ENCODE peak calls at places on chromosomes 4 and X, in six cellular contexts. S is heart left ventricle, Z is AG04450, I is fibroblast of lung, R is endodermal cell, C is WERI-Rb-1. T is an unnamed sample.

GRCh38 chr4:131459430-131460101 is 1689.5 kb upstream of the PCDH10 start:
- DNase-seq in S (no peak), Z (no peak), I (no peak), R (peak; percentile 44), C (no peak), T (no peak)

GRCh38 chr4:66489370-66489769 is 819.1 kb upstream of the EPHA5 start:
- DNase-seq in S (no peak), Z (no peak), I (no peak), R (no peak), C (no peak), T (no peak)

GRCh38 chr4:71380721-71381120 is 41.9 kb downstream of the SLC4A4 start:
- DNase-seq in S (no peak), Z (peak; percentile 13), I (peak; percentile 69), R (no peak), C (no peak), T (no peak)

GRCh38 chr4:2638730-2639129 is 102.3 kb downstream of the FAM193A start:
- DNase-seq in S (no peak), Z (no peak), I (no peak), R (no peak), C (no peak), T (no peak)

GRCh38 chr4:10006604-10007435 is 14.5 kb downstream of the SLC2A9 start:
- DNase-seq in S (no peak), Z (no peak), I (no peak), R (peak; percentile 64), C (no peak), T (peak; percentile 84)

GRCh38 chrX:103704863-103705262 is 5.8 kb upstream of the TMEM31 start:
- DNase-seq in S (no peak), Z (no peak), I (no peak), R (no peak), C (peak; percentile 53), T (no peak)

GRCh38 chrX:68832101-68832416 is 3.2 kb downstream of the EFNB1 start:
- DNase-seq in S (peak; percentile 61), Z (peak; percentile 33), I (peak; percentile 75), R (peak; percentile 63), C (no peak), T (peak; percentile 23)

GRCh38 chr4:185332575-185333464 is 62.9 kb downstream of the LRP2BP start:
- DNase-seq in S (no peak), Z (no peak), I (no peak), R (no peak), C (no peak), T (no peak)

GRCh38 chr4:147813107-147813773 is 81.4 kb downstream of the ARHGAP10 start:
- DNase-seq in S (no peak), Z (no peak), I (no peak), R (no peak), C (no peak), T (no peak)

GRCh38 chr4:110475881-110476818 is at the start of gene ENPEP:
- DNase-seq in S (peak; percentile 50), Z (no peak), I (peak; percentile 64), R (peak; percentile 79), C (no peak), T (no peak)

GRCh38 chrX:150683112-150683511 is 10.1 kb upstream of the MTMR1 start:
- DNase-seq in S (no peak), Z (no peak), I (no peak), R (no peak), C (no peak), T (no peak)

GRCh38 chrX:150683536-150684146 is 9.6 kb upstream of the MTMR1 start:
- DNase-seq in S (no peak), Z (no peak), I (peak; percentile 49), R (no peak), C (peak; percentile 20), T (no peak)

GRCh38 chrX:150680974-150681373 is 12.2 kb upstream of the MTMR1 start:
- DNase-seq in S (no peak), Z (no peak), I (peak; percentile 28), R (peak; percentile 65), C (peak; percentile 37), T (no peak)
- TF ChIP-seq CTCF in S (peak; percentile 36), Z (peak; percentile 39), I (peak; percentile 29), R (peak; percentile 71), C (peak; percentile 65), T (peak; percentile 38)

GRCh38 chrX:154597221-154597620 is 12.3 kb downstream of the CTAG1A start:
- DNase-seq in S (no peak), Z (no peak), I (no peak), R (no peak), C (peak; percentile 6), T (no peak)

GRCh38 chrX:154595559-154595958 is 10.6 kb downstream of the CTAG1A start:
- DNase-seq in S (no peak), Z (no peak), I (no peak), R (no peak), C (no peak), T (no peak)

GRCh38 chrX:154594491-154594890 is 9.6 kb downstream of the CTAG1A start:
- DNase-seq in S (no peak), Z (no peak), I (no peak), R (no peak), C (peak; percentile 1), T (no peak)

GRCh38 chrX:154598656-154599055 is 13.7 kb downstream of the CTAG1A start:
- DNase-seq in S (no peak), Z (no peak), I (no peak), R (no peak), C (no peak), T (no peak)

GRCh38 chrX:154596290-154596929 is 11.5 kb downstream of the CTAG1A start:
- DNase-seq in S (no peak), Z (no peak), I (no peak), R (peak; percentile 86), C (peak; percentile 20), T (peak; percentile 65)
- H3K4me3 ChIP-seq in S (no peak overlapping the region), Z (no peak overlapping the region), I (no peak overlapping the region), R (no peak overlapping the region), C (no peak overlapping the region), T (no peak overlapping the region)

GRCh38 chr4:8690216-8690786 is 97.7 kb downstream of the CPZ start:
- DNase-seq in S (no peak), Z (no peak), I (no peak), R (peak; percentile 49), C (no peak), T (no peak)

GRCh38 chr4:8689741-8690140 is 97.2 kb downstream of the CPZ start:
- DNase-seq in S (no peak), Z (no peak), I (no peak), R (peak; percentile 37), C (no peak), T (no peak)

GRCh38 chr4:8688908-8689445 is 96.4 kb downstream of the CPZ start:
- DNase-seq in S (no peak), Z (no peak), I (no peak), R (no peak), C (no peak), T (no peak)

GRCh38 chr4:8687083-8687482 is 94.5 kb downstream of the CPZ start:
- DNase-seq in S (no peak), Z (no peak), I (no peak), R (no peak), C (no peak), T (no peak)

GRCh38 chr4:8688041-8688907 is 95.7 kb downstream of the CPZ start:
- DNase-seq in S (no peak), Z (no peak), I (no peak), R (peak; percentile 93), C (peak; percentile 79), T (no peak)
- H3K27me3 ChIP-seq in S (peaks cover 13% of the 10 kb centered on the region), Z (peaks cover 2% of the 10 kb centered on the region), I (no peaks in the 10 kb centered on the region), R (peaks cover 57% of the 10 kb centered on the region), C (peaks cover 53% of the 10 kb centered on the region), T (peaks cover 11% of the 10 kb centered on the region)

GRCh38 chrX:119783026-119783425 is 8.4 kb downstream of the RPL39 start:
- DNase-seq in S (no peak), Z (no peak), I (no peak), R (no peak), C (no peak), T (no peak)

GRCh38 chrX:119784747-119785446 is 6.5 kb downstream of the RPL39 start:
- DNase-seq in S (no peak), Z (no peak), I (peak; percentile 20), R (peak; percentile 74), C (peak; percentile 33), T (no peak)
- TF ChIP-seq CTCF in S (no peak), Z (peak; percentile 59), I (peak; percentile 61), R (peak; percentile 63), C (peak; percentile 82), T (peak; percentile 44)

GRCh38 chrX:100648601-100649417 is 4.8 kb downstream of the SRPX2 start:
- DNase-seq in S (peak; percentile 33), Z (peak; percentile 55), I (peak; percentile 85), R (peak; percentile 55), C (no peak), T (no peak)
- H3K4me3 ChIP-seq in S (no peak overlapping the region), Z (peak overlapping the region; percentile 32), I (peak overlapping the region; percentile 27), R (no peak overlapping the region), C (no peak overlapping the region), T (no peak overlapping the region)

GRCh38 chr4:5932021-5932553 is 39.2 kb upstream of the CRMP1 start:
- DNase-seq in S (no peak), Z (no peak), I (no peak), R (peak; percentile 51), C (no peak), T (no peak)
- H3K27me3 ChIP-seq in S (peaks cover 14% of the 10 kb centered on the region), Z (peaks cover 9% of the 10 kb centered on the region), I (no peaks in the 10 kb centered on the region), R (no peaks in the 10 kb centered on the region), C (no peaks in the 10 kb centered on the region), T (peaks cover 8% of the 10 kb centered on the region)

DNA sequence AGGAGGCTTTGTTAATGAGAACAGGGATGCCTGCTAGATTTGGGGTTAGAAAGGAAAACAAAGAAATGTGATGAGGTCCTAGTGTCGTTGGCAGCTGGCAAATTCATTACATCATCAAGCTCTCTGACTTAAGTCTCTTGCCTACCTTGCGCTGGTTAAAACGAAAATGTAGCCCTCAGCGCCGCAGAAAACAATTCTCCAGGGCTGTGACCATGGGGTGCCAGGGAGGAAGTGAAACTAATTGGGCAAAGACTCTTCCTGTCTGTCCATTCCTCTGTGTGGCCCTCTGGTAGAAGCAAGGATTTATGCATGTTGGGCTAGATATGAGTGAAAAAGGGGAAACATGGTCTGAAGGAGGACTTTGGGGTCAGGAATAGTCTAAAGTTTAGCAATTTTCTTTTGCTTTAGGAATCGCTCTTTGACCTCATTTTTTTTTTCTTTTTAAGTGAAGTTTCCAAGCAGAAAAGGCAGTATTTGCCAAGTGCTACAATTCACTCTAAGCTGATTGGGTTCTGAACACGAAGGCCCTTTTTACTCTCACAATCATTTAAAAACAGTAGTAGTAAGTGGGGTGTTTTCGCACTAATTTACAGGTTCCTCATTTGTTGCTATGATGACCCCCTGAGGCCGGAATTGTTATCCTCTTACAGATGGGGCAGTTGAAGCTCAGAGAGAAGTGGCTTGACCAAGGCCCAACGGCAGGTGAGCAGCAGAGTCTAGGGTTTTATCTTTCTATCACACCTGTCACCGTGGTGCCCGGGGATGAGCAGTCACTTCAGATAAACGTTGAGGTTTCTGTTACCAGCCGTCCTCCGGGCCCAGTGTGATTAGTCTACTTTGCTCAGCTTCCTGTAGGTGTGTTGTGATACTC is 27.3 kb upstream of the CHRNA9 start:
- DNase-seq in S (peak; percentile 32), Z (no peak), I (no peak), R (peak; percentile 75), C (no peak), T (no peak)
- TF ChIP-seq CTCF in S (no peak), Z (no peak), I (no peak), R (peak; percentile 11), C (no peak), T (no peak)

GRCh38 chrX:154131955-154132354 is 12.1 kb upstream of the OPN1LW start:
- DNase-seq in S (no peak), Z (no peak), I (no peak), R (no peak), C (no peak), T (no peak)
- H3K4me3 ChIP-seq in S (no peak overlapping the region), Z (no peak overlapping the region), I (no peak overlapping the region), R (no peak overlapping the region), C (no peak overlapping the region), T (no peak overlapping the region)

GRCh38 chr4:27272264-27272663 is 411.6 kb downstream of the STIM2 start:
- DNase-seq in S (no peak), Z (no peak), I (no peak), R (no peak), C (no peak), T (no peak)
- H3K27me3 ChIP-seq in S (no peaks in the 10 kb centered on the region), Z (no peaks in the 10 kb centered on the region), I (no peaks in the 10 kb centered on the region), R (no peaks in the 10 kb centered on the region), C (no peaks in the 10 kb centered on the region), T (no peaks in the 10 kb centered on the region)

T was measured in kidney epithelial cell.